ENCODE peak calls at places on chromosomes 7 and 10, in four cellular contexts. O is H1, Y is GM12878, V is K562. S is an unnamed sample.

GRCh38 chr10:734481-734880 is 45.0 kb upstream of the DIP2C start:
- DNase-seq in Y (no peak), V (no peak), O (no peak), S (no peak)

GRCh38 chr7:11130012-11130411 is 156.3 kb downstream of the PHF14 start:
- DNase-seq in Y (no peak), V (no peak), O (no peak), S (no peak)

GRCh38 chr7:126727930-126728331 is 524.8 kb downstream of the GRM8 start:
- DNase-seq in V (peak; percentile 15), Y (no peak), O (no peak), S (no peak)

GRCh38 chr7:116809636-116810266 is 52.6 kb upstream of the CAPZA2 start:
- DNase-seq in O (no peak), Y (no peak), V (peak; percentile 65), S (peak; percentile 92)

GRCh38 chr10:132541601-132542011 is 4.0 kb downstream of the INPP5A start:
- DNase-seq in V (no peak), Y (no peak), O (no peak), S (no peak)

GRCh38 chr7:55066938-55067337 is 48.1 kb downstream of the EGFR start:
- DNase-seq in O (no peak), Y (no peak), V (no peak), S (no peak)

GRCh38 chr7:77542399-77542798 is 5.3 kb downstream of the PTPN12 start:
- DNase-seq in V (no peak), O (no peak), Y (no peak), S (no peak)

GRCh38 chr7:41688012-41688625 is 14.8 kb downstream of the INHBA start:
- DNase-seq in V (no peak), O (no peak), Y (no peak), S (no peak)

GRCh38 chr7:24704311-24704710 is 53.0 kb downstream of the GSDME start:
- DNase-seq in V (no peak), O (no peak), Y (no peak), S (no peak)

GRCh38 chr7:79548616-79549206 is 95.2 kb upstream of the MAGI2 start:
- DNase-seq in Y (no peak), V (no peak), O (no peak), S (peak; percentile 13)

GRCh38 chr7:30789334-30789711 is 18.1 kb downstream of the MINDY4 start:
- DNase-seq in O (no peak), V (no peak), Y (no peak), S (no peak)

GRCh38 chr7:86645174-86645566 is 1.5 kb downstream of the GRM3 start:
- DNase-seq in O (no peak), Y (no peak), V (no peak), S (no peak)

GRCh38 chr10:109308971-109309370 is 614.3 kb downstream of the XPNPEP1 start:
- DNase-seq in V (no peak), Y (no peak), O (no peak), S (no peak)

GRCh38 chr7:85065306-85065705 is 121.5 kb downstream of the SEMA3D start:
- DNase-seq in O (no peak), Y (no peak), V (no peak), S (no peak)

GRCh38 chr10:49649294-49649693 is 30.2 kb upstream of the C10orf53 start:
- DNase-seq in V (no peak), O (peak; percentile 61), Y (no peak), S (no peak)

GRCh38 chr7:108329514-108329913 is 126.7 kb downstream of the NRCAM start:
- DNase-seq in V (no peak), Y (no peak), O (no peak), S (no peak)

GRCh38 chr10:132462463-132463332 is 65.7 kb downstream of the PWWP2B start:
- DNase-seq in O (no peak), V (no peak), Y (no peak), S (no peak)

GRCh38 chr10:43997330-43997729 is 348.6 kb upstream of the ZNF32 start:
- DNase-seq in V (no peak), O (no peak), Y (no peak), S (no peak)

GRCh38 chr10:91540714-91541113 is 92.2 kb downstream of the PPP1R3C start:
- DNase-seq in V (no peak), Y (no peak), O (peak; percentile 16), S (no peak)

GRCh38 chr10:22554481-22555182 is 159.7 kb downstream of the PIP4K2A start:
- DNase-seq in Y (no peak), O (no peak), V (no peak), S (no peak)

GRCh38 chr10:8064436-8064835 is 9.9 kb downstream of the GATA3 start:
- DNase-seq in Y (no peak), V (no peak), O (no peak), S (no peak)

GRCh38 chr10:90587081-90587491 is 270.8 kb downstream of the HTR7 start:
- DNase-seq in O (no peak), Y (no peak), V (no peak), S (no peak)

GRCh38 chr10:79128923-79129305 is 60.1 kb downstream of the ZMIZ1 start:
- DNase-seq in O (no peak), V (no peak), Y (no peak), S (no peak)

GRCh38 chr7:107850671-107851070 is 40.3 kb upstream of the DLD start:
- DNase-seq in O (no peak), Y (no peak), V (no peak), S (no peak)

GRCh38 chr7:43737467-43738127 is 8.3 kb upstream of the COA1 start:
- DNase-seq in Y (no peak), V (no peak), O (no peak), S (no peak)
- TF ChIP-seq CHD2 in Y (no peak), V (no peak), O (no peak), S (no peak)

GRCh38 chr10:95133016-95133752 is 60.9 kb upstream of the ACSM6 start:
- DNase-seq in O (peak; percentile 95), V (peak; percentile 57), Y (peak; percentile 45), S (peak; percentile 88)
- TF ChIP-seq SIN3A in O (no peak), V (no peak), Y (no peak), S (no peak)

GRCh38 chr10:99329891-99330674 is 927 bp downstream of the CNNM1 start:
- DNase-seq in Y (no peak), O (peak; percentile 71), V (no peak), S (no peak)
- TF ChIP-seq EZH2 in Y (no peak), O (peak; percentile 77), V (no peak), S (no peak)

GRCh38 chr10:30037620-30038336 is 21.6 kb downstream of the JCAD start:
- DNase-seq in O (no peak), Y (no peak), V (no peak), S (no peak)

GRCh38 chr10:30038961-30039536 is 20.3 kb downstream of the JCAD start:
- DNase-seq in V (no peak), O (no peak), Y (no peak), S (no peak)

GRCh38 chr10:30036811-30037210 is 22.6 kb downstream of the JCAD start:
- DNase-seq in O (no peak), V (no peak), Y (no peak), S (no peak)

GRCh38 chr10:30034433-30035137 is 24.8 kb downstream of the JCAD start:
- DNase-seq in O (no peak), Y (peak; percentile 33), V (no peak), S (no peak)

GRCh38 chr10:30036341-30036740 is 23.0 kb downstream of the JCAD start:
- DNase-seq in Y (no peak), O (no peak), V (no peak), S (no peak)
- TF ChIP-seq CHD2 in Y (no peak), O (no peak), V (no peak), S (no peak)

GRCh38 chr10:125721035-125721434 is 1.5 kb downstream of the EDRF1 start:
- DNase-seq in Y (peak; percentile 74), O (no peak), V (no peak), S (no peak)

GRCh38 chr10:125722811-125723210 is 3.3 kb downstream of the EDRF1 start:
- DNase-seq in Y (no peak), V (no peak), O (no peak), S (no peak)

GRCh38 chr10:125719173-125720001 is at the start of gene EDRF1:
- DNase-seq in O (peak; percentile 98), V (peak; percentile 94), Y (peak; percentile 97), S (peak; percentile 97)

GRCh38 chr10:125720002-125720382 is 483 bp downstream of the EDRF1 start:
- DNase-seq in V (no peak), O (no peak), Y (no peak), S (peak; percentile 7)
- TF ChIP-seq SIN3A in V (no peak), O (no peak), Y (no peak), S (no peak)

GRCh38 chr7:27122075-27122910 is 8.3 kb downstream of the HOXA4 start:
- DNase-seq in Y (no peak), V (no peak), O (peak; percentile 52), S (peak; percentile 94)
- TF ChIP-seq EZH2 in Y (no peak), V (no peak), O (peak; percentile 92), S (no peak)

GRCh38 chr7:460374-461117 is 59.1 kb downstream of the PDGFA start:
- DNase-seq in Y (no peak), O (peak; percentile 52), V (no peak), S (peak; percentile 61)
- TF ChIP-seq CHD2 in Y (no peak), O (no peak), V (no peak), S (no peak)

GRCh38 chr10:86944031-86944419 is 13.4 kb downstream of the MMRN2 start:
- DNase-seq in Y (no peak), O (no peak), V (no peak), S (no peak)
- TF ChIP-seq SIN3A in Y (no peak), O (no peak), V (no peak), S (no peak)